ENCODE peak calls at places on chromosomes 12 and 14, in five cellular contexts. One of them, this sample, is unnamed. For H3K27me3, the result is how much of the 10 kb centered on the place peaks cover.

GRCh38 chr12:2495452-2496112 is 299.2 kb upstream of the FKBP4 start:
- DNase-seq in ovary: no peak
- DNase-seq in pancreas: no peak
- DNase-seq in body of pancreas: no peak
- DNase-seq in transverse colon: no peak
- DNase-seq in this sample: no peak

GRCh38 chr12:101165319-101165718 is 44.7 kb downstream of the SLC5A8 start:
- DNase-seq in ovary: no peak
- DNase-seq in pancreas: no peak
- DNase-seq in body of pancreas: no peak
- DNase-seq in transverse colon: no peak
- DNase-seq in this sample: no peak

GRCh38 chr14:68177728-68178127 is 358.1 kb downstream of the RAD51B start:
- DNase-seq in ovary: no peak
- DNase-seq in pancreas: no peak
- DNase-seq in body of pancreas: peak
- DNase-seq in transverse colon: no peak
- DNase-seq in this sample: no peak

GRCh38 chr12:14999421-15000047 is 26.7 kb downstream of the PDE6H start:
- DNase-seq in ovary: no peak
- DNase-seq in pancreas: no peak
- DNase-seq in body of pancreas: no peak
- DNase-seq in transverse colon: no peak
- DNase-seq in this sample: no peak

GRCh38 chr12:114123108-114123507 is 157.0 kb upstream of the RBM19 start:
- DNase-seq in ovary: no peak
- DNase-seq in pancreas: no peak
- DNase-seq in body of pancreas: no peak
- DNase-seq in transverse colon: no peak
- DNase-seq in this sample: no peak

GRCh38 chr12:1083086-1083887 is 92.3 kb downstream of the ERC1 start:
- DNase-seq in ovary: no peak
- DNase-seq in pancreas: no peak
- DNase-seq in body of pancreas: no peak
- DNase-seq in transverse colon: no peak
- DNase-seq in this sample: peak

GRCh38 chr12:50579757-50580267 is 75.0 kb downstream of the DIP2B start:
- DNase-seq in ovary: no peak
- DNase-seq in pancreas: no peak
- DNase-seq in body of pancreas: peak
- DNase-seq in transverse colon: no peak
- DNase-seq in this sample: no peak

GRCh38 chr12:56104815-56105476 is 587 bp downstream of the PA2G4 start:
- DNase-seq in ovary: no peak
- DNase-seq in pancreas: peak
- DNase-seq in body of pancreas: peak
- DNase-seq in transverse colon: no peak
- DNase-seq in this sample: peak

GRCh38 chr14:105137481-105138020 is 31.0 kb downstream of the JAG2 start:
- DNase-seq in ovary: no peak
- DNase-seq in pancreas: peak
- DNase-seq in body of pancreas: no peak
- DNase-seq in transverse colon: no peak
- DNase-seq in this sample: no peak

GRCh38 chr14:105877645-105878044 is 351.3 kb downstream of the TMEM121 start:
- DNase-seq in ovary: peak
- DNase-seq in pancreas: no peak
- DNase-seq in body of pancreas: no peak
- DNase-seq in transverse colon: no peak
- DNase-seq in this sample: no peak

GRCh38 chr12:52010152-52010622 is 3.4 kb downstream of the TAMALIN start:
- DNase-seq in ovary: peak
- DNase-seq in pancreas: no peak
- DNase-seq in body of pancreas: peak
- DNase-seq in transverse colon: peak
- DNase-seq in this sample: peak

GRCh38 chr12:103401421-103401820 is 94.3 kb downstream of the C12orf42 start:
- DNase-seq in ovary: no peak
- DNase-seq in pancreas: no peak
- DNase-seq in body of pancreas: no peak
- DNase-seq in transverse colon: no peak
- DNase-seq in this sample: peak

GRCh38 chr12:67069451-67070306 is 199.5 kb upstream of the CAND1 start:
- DNase-seq in ovary: peak
- DNase-seq in pancreas: peak
- DNase-seq in body of pancreas: peak
- DNase-seq in transverse colon: peak
- DNase-seq in this sample: peak

GRCh38 chr14:50039734-50040400 is 76.5 kb downstream of the VCPKMT start:
- DNase-seq in ovary: no peak
- DNase-seq in pancreas: no peak
- DNase-seq in body of pancreas: peak
- DNase-seq in transverse colon: no peak
- DNase-seq in this sample: no peak

GRCh38 chr12:88904705-88905104 is 324.4 kb upstream of the KITLG start:
- DNase-seq in ovary: no peak
- DNase-seq in pancreas: no peak
- DNase-seq in body of pancreas: peak
- DNase-seq in transverse colon: no peak
- DNase-seq in this sample: no peak

GRCh38 chr12:11273449-11273848 is 3.9 kb upstream of the PRB3 start:
- DNase-seq in ovary: no peak
- DNase-seq in pancreas: no peak
- DNase-seq in body of pancreas: no peak
- DNase-seq in transverse colon: no peak
- DNase-seq in this sample: no peak

GRCh38 chr12:11264501-11264900 is 5.0 kb downstream of the PRB3 start:
- DNase-seq in ovary: no peak
- DNase-seq in pancreas: no peak
- DNase-seq in body of pancreas: no peak
- DNase-seq in transverse colon: no peak
- DNase-seq in this sample: no peak

DNA sequence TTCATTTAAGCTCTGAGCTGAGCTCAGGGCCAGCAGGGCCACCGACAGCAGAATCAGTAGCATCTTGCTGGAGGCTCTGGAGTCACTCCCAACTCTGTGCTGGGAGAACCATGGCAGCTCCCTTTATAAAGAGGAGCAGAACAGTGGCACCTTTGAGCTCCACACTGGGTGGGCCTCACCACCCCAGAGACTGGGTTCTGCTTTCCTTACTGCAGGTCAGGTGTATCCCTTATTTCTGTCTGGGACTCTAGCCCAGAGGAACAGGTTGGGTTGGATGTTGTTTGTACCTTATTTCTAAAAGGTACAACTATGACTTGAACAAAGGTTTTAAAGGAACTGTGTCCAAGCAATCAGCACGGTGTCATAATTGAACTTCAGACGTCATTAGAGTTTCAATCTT is at the start of gene PRB3:
- DNase-seq in ovary: no peak
- DNase-seq in pancreas: no peak
- DNase-seq in body of pancreas: no peak
- DNase-seq in transverse colon: no peak
- DNase-seq in this sample: no peak
- H3K27me3 ChIP-seq in ovary: under half
- H3K27me3 ChIP-seq in pancreas: under half
- H3K27me3 ChIP-seq in body of pancreas: under half
- H3K27me3 ChIP-seq in transverse colon: under half
- H3K27me3 ChIP-seq in this sample: under half

DNA sequence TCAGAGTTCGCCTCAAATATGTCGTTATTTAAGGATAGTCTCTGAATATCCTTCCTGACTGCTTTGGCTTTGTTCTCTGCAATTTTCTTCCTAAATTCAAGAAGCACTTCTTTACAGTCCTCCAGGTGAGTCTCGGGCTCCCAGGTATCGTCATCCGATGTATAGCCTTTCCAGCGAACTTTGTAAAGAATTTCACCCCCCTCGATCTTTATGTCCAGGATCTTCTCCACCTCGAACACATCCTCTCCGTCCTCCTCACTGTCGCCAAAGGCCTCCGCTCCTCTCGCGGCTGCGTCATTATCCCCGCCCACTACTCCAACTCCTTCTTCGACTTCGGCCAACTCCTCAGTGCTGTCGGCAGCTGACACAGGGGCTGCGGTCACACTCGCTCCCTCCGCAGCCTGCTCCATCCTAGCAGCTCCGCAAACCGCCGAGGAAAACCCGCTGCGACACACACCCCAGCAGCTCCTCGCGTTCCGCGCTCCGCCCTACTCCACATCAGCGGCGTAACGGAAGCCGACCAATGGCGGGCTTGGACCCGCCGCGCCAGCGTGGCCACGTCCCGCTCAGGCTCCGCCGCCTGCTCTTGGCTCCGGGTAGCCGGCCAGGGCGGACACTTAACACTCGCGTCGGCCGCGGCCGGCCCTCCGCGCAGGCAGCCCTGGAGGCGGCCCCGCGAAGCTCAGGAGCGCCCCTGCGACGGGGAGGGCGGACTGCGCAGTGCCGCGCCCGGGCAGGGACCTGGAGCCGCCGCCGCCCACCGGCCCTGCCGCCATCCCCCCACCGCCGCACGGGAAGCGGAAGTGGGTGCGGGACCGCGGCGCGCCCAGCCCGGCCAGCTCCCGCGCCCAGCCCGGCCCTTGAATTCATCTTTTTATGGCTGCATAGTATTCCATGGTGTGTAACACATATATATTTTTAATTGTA is 4.1 kb downstream of the CD163L1 start:
- DNase-seq in ovary: no peak
- DNase-seq in pancreas: peak
- DNase-seq in body of pancreas: peak
- DNase-seq in transverse colon: peak
- DNase-seq in this sample: peak
- H3K4me3 ChIP-seq in ovary: no peak
- H3K4me3 ChIP-seq in pancreas: peak
- H3K4me3 ChIP-seq in body of pancreas: no peak
- H3K4me3 ChIP-seq in transverse colon: peak
- H3K4me3 ChIP-seq in this sample: peak

GRCh38 chr12:112794721-112795486 is 3.4 kb downstream of the RPH3A start:
- DNase-seq in ovary: no peak
- DNase-seq in pancreas: no peak
- DNase-seq in body of pancreas: no peak
- DNase-seq in transverse colon: no peak
- DNase-seq in this sample: no peak
- TF ChIP-seq CTCF in ovary: no peak
- TF ChIP-seq CTCF in pancreas: no peak
- TF ChIP-seq CTCF in body of pancreas: no peak
- TF ChIP-seq CTCF in transverse colon: no peak
- TF ChIP-seq CTCF in this sample: no peak

GRCh38 chr14:96737869-96738268 is 59.3 kb upstream of the VRK1 start:
- DNase-seq in ovary: no peak
- DNase-seq in pancreas: no peak
- DNase-seq in body of pancreas: no peak
- DNase-seq in transverse colon: no peak
- DNase-seq in this sample: no peak

GRCh38 chr14:96735509-96735908 is 61.7 kb upstream of the VRK1 start:
- DNase-seq in ovary: no peak
- DNase-seq in pancreas: no peak
- DNase-seq in body of pancreas: no peak
- DNase-seq in transverse colon: no peak
- DNase-seq in this sample: no peak

GRCh38 chr14:96730386-96730785 is 66.8 kb upstream of the VRK1 start:
- DNase-seq in ovary: no peak
- DNase-seq in pancreas: no peak
- DNase-seq in body of pancreas: no peak
- DNase-seq in transverse colon: no peak
- DNase-seq in this sample: no peak

GRCh38 chr14:96739511-96739910 is 57.7 kb upstream of the VRK1 start:
- DNase-seq in ovary: no peak
- DNase-seq in pancreas: no peak
- DNase-seq in body of pancreas: no peak
- DNase-seq in transverse colon: no peak
- DNase-seq in this sample: no peak

DNA sequence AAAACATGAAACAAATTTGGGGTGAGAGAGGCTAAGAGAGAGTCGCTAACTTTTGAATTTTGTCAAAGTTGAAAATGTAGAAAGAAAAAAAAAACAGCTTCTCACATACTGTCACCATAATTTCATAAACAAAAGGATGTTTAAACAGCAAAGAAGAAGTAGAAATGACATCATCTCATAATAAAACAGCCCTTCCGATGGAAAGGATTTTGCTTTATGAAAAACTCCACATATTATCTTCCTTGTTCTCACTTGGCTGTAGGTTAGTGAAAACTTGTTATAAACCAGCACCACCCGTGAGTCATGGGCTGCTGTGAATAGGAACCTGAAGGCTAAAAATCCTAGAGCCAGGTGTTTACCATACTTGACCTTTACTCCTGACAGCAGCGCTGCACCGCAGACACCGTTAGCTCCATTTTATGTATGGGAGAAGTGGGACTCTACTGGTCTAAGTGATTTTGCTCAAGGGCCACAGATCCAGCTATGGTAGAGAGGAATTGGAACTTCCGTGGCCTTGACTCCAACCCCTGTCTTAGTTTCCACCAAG is 63.0 kb upstream of the VRK1 start:
- DNase-seq in ovary: no peak
- DNase-seq in pancreas: no peak
- DNase-seq in body of pancreas: no peak
- DNase-seq in transverse colon: no peak
- DNase-seq in this sample: no peak
- H3K27me3 ChIP-seq in ovary: under half
- H3K27me3 ChIP-seq in pancreas: under half
- H3K27me3 ChIP-seq in body of pancreas: under half
- H3K27me3 ChIP-seq in transverse colon: half or more
- H3K27me3 ChIP-seq in this sample: under half

GRCh38 chr14:38127356-38127755 is 80.3 kb upstream of the SSTR1 start:
- DNase-seq in ovary: no peak
- DNase-seq in pancreas: no peak
- DNase-seq in body of pancreas: no peak
- DNase-seq in transverse colon: no peak
- DNase-seq in this sample: no peak

GRCh38 chr14:38122241-38122640 is 85.5 kb upstream of the SSTR1 start:
- DNase-seq in ovary: no peak
- DNase-seq in pancreas: no peak
- DNase-seq in body of pancreas: no peak
- DNase-seq in transverse colon: no peak
- DNase-seq in this sample: no peak

GRCh38 chr14:38121280-38121679 is 86.4 kb upstream of the SSTR1 start:
- DNase-seq in ovary: no peak
- DNase-seq in pancreas: no peak
- DNase-seq in body of pancreas: no peak
- DNase-seq in transverse colon: no peak
- DNase-seq in this sample: no peak

GRCh38 chr14:38125484-38125912 is 82.2 kb upstream of the SSTR1 start:
- DNase-seq in ovary: no peak
- DNase-seq in pancreas: no peak
- DNase-seq in body of pancreas: peak
- DNase-seq in transverse colon: no peak
- DNase-seq in this sample: peak

DNA sequence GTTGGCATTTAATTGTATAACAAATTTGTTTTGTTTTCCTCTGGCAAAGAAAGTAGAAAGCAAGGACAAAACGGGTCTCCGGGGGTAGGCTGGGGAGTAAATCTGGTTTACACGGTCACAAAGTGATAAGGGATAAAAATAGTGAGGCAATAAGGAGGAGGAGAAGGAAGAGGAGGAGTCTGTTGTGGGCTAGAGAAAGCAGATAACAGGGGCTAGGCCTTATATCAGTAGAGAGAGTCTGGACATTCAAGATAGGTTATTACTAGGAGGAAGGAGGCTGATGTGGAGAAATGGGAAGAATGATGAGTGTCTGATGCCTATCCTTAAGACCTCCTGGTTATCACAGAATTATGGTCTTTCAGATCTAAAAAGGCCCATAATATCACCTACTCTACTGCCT is 83.2 kb upstream of the SSTR1 start:
- DNase-seq in ovary: no peak
- DNase-seq in pancreas: no peak
- DNase-seq in body of pancreas: no peak
- DNase-seq in transverse colon: no peak
- DNase-seq in this sample: no peak
- H3K4me3 ChIP-seq in ovary: no peak
- H3K4me3 ChIP-seq in pancreas: no peak
- H3K4me3 ChIP-seq in body of pancreas: no peak
- H3K4me3 ChIP-seq in transverse colon: no peak
- H3K4me3 ChIP-seq in this sample: no peak